ENCODE peak calls at places on chromosome X, in seven cellular contexts. O, R, T, D, S, K and U are unnamed samples.

GRCh38 chrX:135688137-135688536 is 25.3 kb upstream of the CT45A1 start:
- DNase-seq in T (no peak), R (no peak), S (no peak), O (no peak), D (no peak), K (no peak), U (no peak)

GRCh38 chrX:53159184-53159583 is 65.2 kb downstream of the KANTR start:
- DNase-seq in O (no peak), S (no peak), T (no peak), R (no peak), K (no peak), D (no peak), U (no peak)

GRCh38 chrX:56797966-56798711 is 69.1 kb downstream of the NBDY start:
- DNase-seq in D (no peak), O (peak), S (peak), R (peak), T (peak), K (peak), U (peak)

GRCh38 chrX:41084044-41084359 is 1.2 kb upstream of the USP9X start:
- DNase-seq in O (no peak), S (no peak), K (no peak), D (no peak), T (no peak), R (no peak), U (no peak)

GRCh38 chrX:54747713-54748393 is 50.2 kb downstream of the ITIH6 start:
- DNase-seq in T (no peak), K (no peak), R (no peak), D (no peak), S (no peak), O (no peak), U (no peak)

GRCh38 chrX:147912093-147912801 is 528 bp downstream of the FMR1 start:
- DNase-seq in R (peak), T (peak), K (peak), S (peak), O (peak), D (no peak), U (no peak)

GRCh38 chrX:108122748-108123147 is 31.2 kb downstream of the ATG4A start:
- DNase-seq in O (no peak), S (no peak), D (no peak), K (no peak), T (no peak), R (no peak), U (no peak)

GRCh38 chrX:67207912-67208311 is 335.9 kb upstream of the AR start:
- DNase-seq in S (no peak), R (no peak), O (no peak), K (no peak), D (no peak), T (no peak), U (no peak)

GRCh38 chrX:147803948-147804347 is 107.8 kb upstream of the FMR1 start:
- DNase-seq in K (no peak), S (no peak), O (peak), D (peak), T (no peak), R (no peak), U (no peak)

GRCh38 chrX:45070116-45071007 is 130.3 kb downstream of the DIPK2B start:
- DNase-seq in D (peak), R (no peak), O (peak), T (no peak), K (no peak), S (no peak), U (no peak)

GRCh38 chrX:33605997-33606396 is 394.6 kb upstream of the DMD start:
- DNase-seq in T (no peak), O (no peak), S (no peak), R (no peak), D (no peak), K (no peak), U (no peak)

GRCh38 chrX:125210146-125210545 is 109.5 kb upstream of the TEX13C start:
- DNase-seq in O (no peak), D (no peak), K (no peak), S (no peak), T (no peak), R (no peak), U (no peak)

DNA sequence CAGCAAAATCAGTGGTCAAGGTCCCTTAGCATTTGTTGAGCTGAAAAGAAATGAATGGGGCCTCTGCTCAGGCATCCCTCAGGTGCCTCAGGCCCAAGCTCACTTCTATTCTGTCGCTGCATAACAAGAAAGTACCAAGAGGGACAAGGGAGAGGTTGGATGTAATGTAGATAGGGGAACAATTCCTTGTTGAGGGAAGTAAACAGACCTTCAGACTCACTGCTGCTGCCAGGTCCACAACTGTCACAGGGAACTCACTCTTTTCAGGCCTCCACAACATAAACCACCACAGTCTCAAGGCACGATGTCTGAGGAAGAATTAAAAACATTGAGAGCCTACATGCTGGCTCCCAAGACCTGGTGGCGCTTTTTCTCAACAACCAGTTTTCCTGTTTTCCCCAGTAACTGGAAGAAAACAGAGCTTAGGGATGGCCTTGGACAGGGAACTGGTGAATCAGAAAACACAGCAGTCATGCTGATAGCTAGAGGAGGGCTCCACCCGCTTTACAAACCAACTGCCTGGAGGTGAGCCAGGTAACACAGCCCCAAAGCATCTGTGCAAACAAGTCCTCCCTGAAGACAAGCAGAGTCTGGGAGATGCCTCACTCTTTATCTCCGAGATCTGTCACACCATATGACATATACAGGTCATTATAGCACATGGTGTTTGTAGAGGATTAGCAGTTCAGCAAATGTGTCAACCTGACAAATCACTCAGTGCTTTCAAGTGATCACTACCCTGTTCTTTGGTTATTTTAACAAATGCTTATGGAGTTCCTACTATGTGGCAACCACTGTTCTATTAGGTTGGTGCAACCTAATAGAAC is 14.3 kb upstream of the AWAT1 start:
- DNase-seq in O (no peak), K (no peak), T (peak), D (peak), S (no peak), R (no peak), U (no peak)
- TF ChIP-seq EP300 in O (no peak), K (no peak), T (no peak), D (peak), S (no peak), R (no peak), U (no peak)

DNA sequence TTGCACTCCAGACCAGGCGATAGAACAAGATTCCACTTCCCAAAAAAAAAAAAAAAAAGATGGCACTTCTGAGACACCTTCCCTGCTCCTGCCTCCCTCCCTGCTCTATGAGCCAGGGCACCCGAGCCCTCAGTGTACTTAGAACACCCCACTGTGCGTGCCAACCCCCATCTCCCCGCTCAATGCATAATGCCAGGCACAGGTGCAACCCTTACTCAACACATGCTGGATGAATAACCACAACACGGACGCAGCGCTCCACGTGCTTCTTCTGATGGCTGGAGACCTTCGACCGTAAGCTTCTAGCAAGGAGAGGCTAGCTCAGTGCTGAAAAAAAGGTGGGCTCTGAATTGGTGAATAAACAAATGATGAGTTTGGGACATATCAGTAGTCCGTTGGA is 19.9 kb upstream of the IRAK1 start:
- DNase-seq in K (no peak), R (no peak), S (no peak), D (no peak), O (no peak), T (no peak), U (no peak)
- TF ChIP-seq POLR2AphosphoS5 in K (no peak), R (no peak), S (no peak), D (no peak), O (no peak), T (no peak), U (no peak)

DNA sequence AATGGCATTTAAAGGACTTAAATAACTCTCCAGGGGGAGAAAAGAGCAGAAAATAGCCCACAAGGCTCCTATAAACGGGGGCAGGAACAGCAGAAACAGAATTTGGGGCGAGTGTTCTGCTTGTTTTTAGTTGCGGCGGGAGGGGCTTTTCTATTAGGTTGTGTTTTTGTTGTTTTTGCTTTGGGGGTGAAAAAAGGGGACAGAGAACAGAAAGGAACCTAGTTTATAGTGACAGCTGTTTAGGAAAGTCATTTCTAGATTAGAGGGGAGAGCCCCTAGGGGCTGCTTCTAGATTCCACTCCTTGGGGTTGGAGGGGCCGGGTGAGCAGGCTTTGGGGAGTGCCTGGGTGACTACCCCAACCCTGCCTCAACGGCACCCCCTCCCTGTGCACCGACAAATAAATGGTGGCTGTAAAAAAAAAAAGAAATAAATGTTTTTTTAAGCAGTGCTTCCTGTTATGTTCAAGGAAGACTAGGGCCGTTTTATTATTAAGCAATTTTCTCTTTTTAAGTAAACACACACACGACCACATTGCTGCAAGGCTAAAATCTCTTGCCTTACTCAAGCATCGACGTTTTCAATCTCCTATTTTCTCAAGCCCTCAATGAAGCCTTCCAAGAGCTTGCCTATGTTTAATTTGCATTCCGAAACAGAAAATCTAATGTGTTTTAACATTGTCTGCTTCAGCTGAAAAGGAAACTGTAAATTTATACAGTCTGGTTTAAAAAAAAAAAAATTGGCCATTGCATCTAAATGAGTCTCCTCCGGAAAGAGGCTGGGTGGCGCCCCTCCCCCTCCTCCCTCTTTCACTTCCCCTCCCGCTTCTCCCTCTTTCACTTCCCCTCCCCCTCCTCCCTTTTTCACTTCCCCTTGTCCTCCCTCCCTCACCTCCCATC is 123.3 kb upstream of the TBL1X start:
- DNase-seq in R (peak), D (no peak), S (peak), T (peak), K (peak), O (peak), U (peak)
- TF ChIP-seq EP300 in R (no peak), D (no peak), S (no peak), T (no peak), K (no peak), O (no peak), U (no peak)

GRCh38 chrX:118520858-118521206 is 25.2 kb downstream of the DOCK11 start:
- DNase-seq in T (no peak), R (no peak), D (no peak), S (no peak), O (no peak), K (no peak), U (no peak)
- TF ChIP-seq POLR2AphosphoS5 in T (no peak), R (no peak), D (no peak), S (no peak), O (no peak), K (no peak), U (no peak)

DNA sequence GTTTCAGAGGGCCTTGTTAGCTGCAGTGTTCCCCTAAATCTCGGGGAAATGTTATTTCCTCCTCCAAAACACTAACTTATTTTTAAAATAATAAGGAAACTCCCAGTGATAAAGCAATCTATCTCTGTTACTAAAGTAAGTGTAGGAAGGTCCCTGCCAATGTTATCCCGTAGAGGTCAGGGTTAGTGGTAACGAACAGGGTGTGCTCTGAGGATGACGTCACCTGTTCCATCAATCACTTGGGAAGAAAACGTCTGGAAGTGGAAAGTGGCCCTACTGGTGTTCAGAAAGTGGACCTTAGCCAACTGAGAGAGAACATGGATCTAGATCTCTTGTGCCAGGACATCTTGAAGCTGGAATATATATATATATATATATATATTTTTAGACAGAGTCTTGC is 249.5 kb downstream of the BCOR start:
- DNase-seq in T (no peak), R (no peak), K (no peak), D (no peak), O (no peak), S (no peak), U (no peak)
- TF ChIP-seq EP300 in T (no peak), R (peak), K (no peak), D (no peak), O (no peak), S (no peak), U (no peak)

GRCh38 chrX:48971325-48972213 is at the start of gene KCND1:
- DNase-seq in O (peak), S (peak), R (peak), K (peak), T (peak), D (no peak), U (no peak)
- TF ChIP-seq POLR2AphosphoS5 in O (no peak), S (no peak), R (no peak), K (no peak), T (no peak), D (no peak), U (no peak)

GRCh38 chrX:119589810-119590209 is 15.4 kb downstream of the UBE2A start:
- DNase-seq in R (no peak), T (no peak), D (no peak), O (no peak), S (no peak), K (no peak), U (no peak)
- TF ChIP-seq EP300 in R (no peak), T (no peak), D (no peak), O (no peak), S (no peak), K (no peak), U (no peak)